ENCODE peak calls at places on chromosomes 3 and 15, in ten cellular contexts. One of them, this sample, is unnamed.

GRCh38 chr3:196537319-196537984 is 22.3 kb upstream of the SMCO1 start:
- DNase-seq in brain microvascular endothelial cell: no peak
- DNase-seq in MM.1S: peak; percentile 50
- DNase-seq in endodermal cell: peak; percentile 76
- DNase-seq in neural progenitor cell: peak; percentile 60
- DNase-seq in Panc1: no peak
- DNase-seq in cardiac muscle cell: peak; percentile 48
- DNase-seq in psoas muscle: no peak
- DNase-seq in GM23338: peak; percentile 80
- DNase-seq in SK-N-SH: peak; percentile 56
- DNase-seq in this sample: peak; percentile 62

GRCh38 chr15:70670680-70671079 is 92.7 kb downstream of the UACA start:
- DNase-seq in brain microvascular endothelial cell: no peak
- DNase-seq in MM.1S: no peak
- DNase-seq in endodermal cell: no peak
- DNase-seq in neural progenitor cell: no peak
- DNase-seq in Panc1: no peak
- DNase-seq in cardiac muscle cell: no peak
- DNase-seq in psoas muscle: no peak
- DNase-seq in GM23338: no peak
- DNase-seq in SK-N-SH: no peak
- DNase-seq in this sample: no peak

GRCh38 chr3:108127301-108127988 is 36.6 kb upstream of the CD47 start:
- DNase-seq in brain microvascular endothelial cell: no peak
- DNase-seq in MM.1S: peak; percentile 36
- DNase-seq in endodermal cell: no peak
- DNase-seq in neural progenitor cell: peak; percentile 5
- DNase-seq in Panc1: no peak
- DNase-seq in cardiac muscle cell: peak; percentile 15
- DNase-seq in psoas muscle: no peak
- DNase-seq in GM23338: no peak
- DNase-seq in SK-N-SH: no peak
- DNase-seq in this sample: peak; percentile 56

GRCh38 chr3:142000341-142000870 is 124.0 kb downstream of the ATP1B3 start:
- DNase-seq in brain microvascular endothelial cell: no peak
- DNase-seq in MM.1S: no peak
- DNase-seq in endodermal cell: no peak
- DNase-seq in neural progenitor cell: no peak
- DNase-seq in Panc1: no peak
- DNase-seq in cardiac muscle cell: no peak
- DNase-seq in psoas muscle: no peak
- DNase-seq in GM23338: no peak
- DNase-seq in SK-N-SH: no peak
- DNase-seq in this sample: no peak

GRCh38 chr3:135248217-135248616 is 453.2 kb downstream of the EPHB1 start:
- DNase-seq in brain microvascular endothelial cell: no peak
- DNase-seq in MM.1S: no peak
- DNase-seq in endodermal cell: no peak
- DNase-seq in neural progenitor cell: no peak
- DNase-seq in Panc1: no peak
- DNase-seq in cardiac muscle cell: no peak
- DNase-seq in psoas muscle: peak; percentile 74
- DNase-seq in GM23338: no peak
- DNase-seq in SK-N-SH: no peak
- DNase-seq in this sample: no peak

GRCh38 chr3:126982522-126983175 is at the start of gene PLXNA1:
- DNase-seq in brain microvascular endothelial cell: peak; percentile 68
- DNase-seq in MM.1S: peak; percentile 86
- DNase-seq in endodermal cell: peak; percentile 93
- DNase-seq in neural progenitor cell: peak; percentile 92
- DNase-seq in Panc1: peak; percentile 41
- DNase-seq in cardiac muscle cell: peak; percentile 85
- DNase-seq in psoas muscle: peak; percentile 88
- DNase-seq in GM23338: peak; percentile 78
- DNase-seq in SK-N-SH: peak; percentile 97
- DNase-seq in this sample: peak; percentile 78

GRCh38 chr15:74133071-74133702 is 2.8 kb downstream of the ISLR2 start:
- DNase-seq in brain microvascular endothelial cell: no peak
- DNase-seq in MM.1S: no peak
- DNase-seq in endodermal cell: peak; percentile 77
- DNase-seq in neural progenitor cell: peak; percentile 57
- DNase-seq in Panc1: no peak
- DNase-seq in cardiac muscle cell: peak; percentile 24
- DNase-seq in psoas muscle: no peak
- DNase-seq in GM23338: peak; percentile 69
- DNase-seq in SK-N-SH: no peak
- DNase-seq in this sample: no peak

GRCh38 chr3:133535971-133536634 is 37.4 kb upstream of the CDV3 start:
- DNase-seq in brain microvascular endothelial cell: peak; percentile 83
- DNase-seq in MM.1S: no peak
- DNase-seq in endodermal cell: no peak
- DNase-seq in neural progenitor cell: no peak
- DNase-seq in Panc1: no peak
- DNase-seq in cardiac muscle cell: no peak
- DNase-seq in psoas muscle: no peak
- DNase-seq in GM23338: no peak
- DNase-seq in SK-N-SH: no peak
- DNase-seq in this sample: no peak

GRCh38 chr3:7075901-7076300 is 215.0 kb downstream of the GRM7 start:
- DNase-seq in brain microvascular endothelial cell: no peak
- DNase-seq in MM.1S: no peak
- DNase-seq in endodermal cell: no peak
- DNase-seq in neural progenitor cell: no peak
- DNase-seq in Panc1: no peak
- DNase-seq in cardiac muscle cell: no peak
- DNase-seq in psoas muscle: no peak
- DNase-seq in GM23338: no peak
- DNase-seq in SK-N-SH: no peak
- DNase-seq in this sample: no peak
- TF ChIP-seq CTCF in brain microvascular endothelial cell: no peak
- TF ChIP-seq CTCF in MM.1S: no peak
- TF ChIP-seq CTCF in endodermal cell: peak; percentile 71
- TF ChIP-seq CTCF in neural progenitor cell: peak; percentile 50
- TF ChIP-seq CTCF in Panc1: peak; percentile 8
- TF ChIP-seq CTCF in cardiac muscle cell: no peak
- TF ChIP-seq CTCF in psoas muscle: no peak
- TF ChIP-seq CTCF in GM23338: peak; percentile 38
- TF ChIP-seq CTCF in SK-N-SH: peak; percentile 17
- TF ChIP-seq CTCF in this sample: no peak

GRCh38 chr3:23489338-23490158 is 286.4 kb downstream of the UBE2E2 start:
- DNase-seq in brain microvascular endothelial cell: no peak
- DNase-seq in MM.1S: no peak
- DNase-seq in endodermal cell: peak; percentile 59
- DNase-seq in neural progenitor cell: peak; percentile 52
- DNase-seq in Panc1: no peak
- DNase-seq in cardiac muscle cell: no peak
- DNase-seq in psoas muscle: no peak
- DNase-seq in GM23338: peak; percentile 32
- DNase-seq in SK-N-SH: no peak
- DNase-seq in this sample: no peak
- H3K27ac ChIP-seq in brain microvascular endothelial cell: peak overlapping the region; percentile 56
- H3K27ac ChIP-seq in MM.1S: no peak overlapping the region
- H3K27ac ChIP-seq in endodermal cell: no peak overlapping the region
- H3K27ac ChIP-seq in neural progenitor cell: no peak overlapping the region
- H3K27ac ChIP-seq in Panc1: no peak overlapping the region
- H3K27ac ChIP-seq in cardiac muscle cell: peak overlapping the region; percentile 86
- H3K27ac ChIP-seq in psoas muscle: no peak overlapping the region
- H3K27ac ChIP-seq in GM23338: no peak overlapping the region
- H3K27ac ChIP-seq in SK-N-SH: peak overlapping the region; percentile 57
- H3K27ac ChIP-seq in this sample: no peak overlapping the region

GRCh38 chr3:71780430-71780829 is 4.5 kb downstream of the PROK2 start:
- DNase-seq in brain microvascular endothelial cell: no peak
- DNase-seq in MM.1S: no peak
- DNase-seq in endodermal cell: peak; percentile 68
- DNase-seq in neural progenitor cell: no peak
- DNase-seq in Panc1: no peak
- DNase-seq in cardiac muscle cell: no peak
- DNase-seq in psoas muscle: no peak
- DNase-seq in GM23338: peak; percentile 77
- DNase-seq in SK-N-SH: no peak
- DNase-seq in this sample: no peak
- H3K27me3 ChIP-seq in brain microvascular endothelial cell: peaks cover 44% of the 10 kb centered on the region
- H3K27me3 ChIP-seq in MM.1S: peaks cover 7% of the 10 kb centered on the region
- H3K27me3 ChIP-seq in endodermal cell: peaks cover 46% of the 10 kb centered on the region
- H3K27me3 ChIP-seq in neural progenitor cell: peaks cover 45% of the 10 kb centered on the region
- H3K27me3 ChIP-seq in Panc1: peaks cover 20% of the 10 kb centered on the region
- H3K27me3 ChIP-seq in cardiac muscle cell: peaks cover 64% of the 10 kb centered on the region
- H3K27me3 ChIP-seq in psoas muscle: peaks cover 66% of the 10 kb centered on the region
- H3K27me3 ChIP-seq in GM23338: peaks cover 43% of the 10 kb centered on the region
- H3K27me3 ChIP-seq in SK-N-SH: peaks cover 17% of the 10 kb centered on the region
- H3K27me3 ChIP-seq in this sample: peaks cover 58% of the 10 kb centered on the region

DNA sequence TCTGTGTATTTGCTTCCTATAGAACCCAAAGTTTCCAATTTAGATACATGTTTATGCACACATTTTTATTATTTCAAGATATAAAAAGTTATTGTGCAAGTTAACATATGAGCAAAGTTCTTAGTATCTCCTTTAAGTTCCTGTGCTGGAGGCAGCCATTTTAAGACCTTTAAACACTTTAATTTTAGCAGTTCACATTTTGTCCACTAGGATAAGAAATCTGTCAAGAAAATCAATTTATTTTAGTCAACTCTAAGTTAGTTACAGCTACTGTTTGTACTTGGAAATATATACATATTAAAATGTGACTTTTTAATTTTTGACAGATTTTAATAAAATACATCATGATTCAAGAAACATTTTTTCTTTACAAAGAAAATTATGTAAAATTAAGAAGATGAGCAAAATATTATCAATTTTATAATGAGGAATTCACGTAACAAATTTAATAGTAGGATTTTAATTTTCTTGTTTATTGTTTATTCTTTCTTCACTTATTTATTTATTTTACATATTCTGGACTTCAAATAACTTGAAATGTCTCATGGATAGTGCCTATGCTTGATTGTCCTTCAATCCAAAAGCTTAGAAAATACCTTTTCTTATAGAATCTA is 402.6 kb upstream of the GBE1 start:
- DNase-seq in brain microvascular endothelial cell: no peak
- DNase-seq in MM.1S: peak; percentile 53
- DNase-seq in endodermal cell: no peak
- DNase-seq in neural progenitor cell: peak; percentile 22
- DNase-seq in Panc1: no peak
- DNase-seq in cardiac muscle cell: no peak
- DNase-seq in psoas muscle: no peak
- DNase-seq in GM23338: peak; percentile 73
- DNase-seq in SK-N-SH: no peak
- DNase-seq in this sample: no peak
- TF ChIP-seq CTCF in brain microvascular endothelial cell: peak; percentile 20
- TF ChIP-seq CTCF in MM.1S: peak; percentile 26
- TF ChIP-seq CTCF in endodermal cell: peak; percentile 72
- TF ChIP-seq CTCF in neural progenitor cell: peak; percentile 48
- TF ChIP-seq CTCF in Panc1: no peak
- TF ChIP-seq CTCF in cardiac muscle cell: no peak
- TF ChIP-seq CTCF in psoas muscle: peak; percentile 31
- TF ChIP-seq CTCF in GM23338: peak; percentile 59
- TF ChIP-seq CTCF in SK-N-SH: peak; percentile 61
- TF ChIP-seq CTCF in this sample: no peak

GRCh38 chr15:59176653-59177444 is 29.8 kb upstream of the LDHAL6B start:
- DNase-seq in brain microvascular endothelial cell: no peak
- DNase-seq in MM.1S: no peak
- DNase-seq in endodermal cell: no peak
- DNase-seq in neural progenitor cell: no peak
- DNase-seq in Panc1: no peak
- DNase-seq in cardiac muscle cell: no peak
- DNase-seq in psoas muscle: no peak
- DNase-seq in GM23338: no peak
- DNase-seq in SK-N-SH: no peak
- DNase-seq in this sample: no peak
- H3K27ac ChIP-seq in brain microvascular endothelial cell: no peak overlapping the region
- H3K27ac ChIP-seq in MM.1S: no peak overlapping the region
- H3K27ac ChIP-seq in endodermal cell: no peak overlapping the region
- H3K27ac ChIP-seq in neural progenitor cell: no peak overlapping the region
- H3K27ac ChIP-seq in Panc1: no peak overlapping the region
- H3K27ac ChIP-seq in cardiac muscle cell: no peak overlapping the region
- H3K27ac ChIP-seq in psoas muscle: no peak overlapping the region
- H3K27ac ChIP-seq in GM23338: no peak overlapping the region
- H3K27ac ChIP-seq in SK-N-SH: no peak overlapping the region
- H3K27ac ChIP-seq in this sample: no peak overlapping the region

This sample was measured in CD4-positive, alpha-beta T cell.